ENCODE peak calls at places on chromosomes 12 and 14, in five cellular contexts. B, Z, F, E and U are unnamed samples.

GRCh38 chr14:105065280-105066228 is at the start of gene GPR132:
- DNase-seq in B (peak), Z (peak), F (peak), E (peak), U (peak)

GRCh38 chr14:29755311-29756052 is 172.2 kb downstream of the PRKD1 start:
- DNase-seq in B (no peak), Z (no peak), F (no peak), E (no peak), U (no peak)

GRCh38 chr12:124686001-124686884 is 118.8 kb upstream of the NCOR2 start:
- DNase-seq in B (no peak), Z (no peak), F (no peak), E (no peak), U (no peak)

GRCh38 chr12:94025730-94026129 is 122.6 kb upstream of the PLXNC1 start:
- DNase-seq in B (no peak), Z (no peak), F (no peak), E (peak), U (no peak)

GRCh38 chr12:57832966-57833365 is 13.6 kb downstream of the CTDSP2 start:
- DNase-seq in B (no peak), Z (no peak), F (no peak), E (no peak), U (no peak)

GRCh38 chr14:92970233-92970625 is 47.3 kb downstream of the CHGA start:
- DNase-seq in B (no peak), Z (no peak), F (no peak), E (no peak), U (no peak)

GRCh38 chr14:32077081-32078029 is at the start of gene ARHGAP5:
- DNase-seq in B (peak), Z (peak), F (peak), E (peak), U (peak)

GRCh38 chr12:107564946-107565345 is 120.7 kb upstream of the PWP1 start:
- DNase-seq in B (no peak), Z (no peak), F (no peak), E (no peak), U (no peak)

GRCh38 chr12:116266220-116266619 is 11.3 kb downstream of the MED13L start:
- DNase-seq in B (no peak), Z (no peak), F (no peak), E (no peak), U (no peak)

GRCh38 chr14:95559203-95559602 is 24.4 kb downstream of the GLRX5 start:
- DNase-seq in B (no peak), Z (no peak), F (no peak), E (no peak), U (no peak)

GRCh38 chr12:10716704-10717315 is 6.3 kb downstream of the YBX3 start:
- DNase-seq in B (no peak), Z (no peak), F (no peak), E (no peak), U (peak)

GRCh38 chr14:66001356-66001755 is 484.8 kb upstream of the CCDC196 start:
- DNase-seq in B (no peak), Z (no peak), F (no peak), E (no peak), U (no peak)

GRCh38 chr14:77579760-77580159 is 36.7 kb downstream of the SPTLC2 start:
- DNase-seq in B (no peak), Z (no peak), F (no peak), E (no peak), U (no peak)

GRCh38 chr14:81625343-81625742 is 91.7 kb upstream of the SEL1L start:
- DNase-seq in B (no peak), Z (no peak), F (no peak), E (peak), U (no peak)

GRCh38 chr14:102390064-102390463 is 27.3 kb downstream of the TECPR2 start:
- DNase-seq in B (no peak), Z (no peak), F (no peak), E (peak), U (no peak)

GRCh38 chr12:63066782-63067181 is 84.2 kb downstream of the AVPR1A start:
- DNase-seq in B (no peak), Z (no peak), F (no peak), E (no peak), U (no peak)

GRCh38 chr12:1688086-1688710 is 2.7 kb upstream of the ADIPOR2 start:
- DNase-seq in B (no peak), Z (no peak), F (no peak), E (no peak), U (no peak)

GRCh38 chr14:23432102-23432925 is 3.1 kb downstream of the MYH7 start:
- DNase-seq in B (no peak), Z (no peak), F (no peak), E (no peak), U (no peak)

GRCh38 chr12:112005419-112006395 is 7.3 kb downstream of the TMEM116 start:
- DNase-seq in B (no peak), Z (no peak), F (no peak), E (peak), U (peak)

GRCh38 chr12:93766802-93767523 is 89.8 kb downstream of the CRADD start:
- DNase-seq in B (no peak), Z (no peak), F (no peak), E (peak), U (peak)

GRCh38 chr12:65536876-65537661 is 258.6 kb downstream of the MSRB3 start:
- DNase-seq in B (no peak), Z (no peak), F (no peak), E (peak), U (peak)

GRCh38 chr14:89755816-89756215 is 198.7 kb downstream of the EFCAB11 start:
- DNase-seq in B (no peak), Z (no peak), F (no peak), E (no peak), U (no peak)

GRCh38 chr14:98684486-98684885 is 587.5 kb downstream of the BCL11B start:
- DNase-seq in B (no peak), Z (no peak), F (no peak), E (no peak), U (no peak)

GRCh38 chr14:69711065-69711464 is 55.9 kb upstream of the SRSF5 start:
- DNase-seq in B (no peak), Z (no peak), F (no peak), E (no peak), U (peak)

GRCh38 chr14:103395245-103395644 is 10.0 kb downstream of the MARK3 start:
- DNase-seq in B (no peak), Z (no peak), F (no peak), E (no peak), U (no peak)

GRCh38 chr14:35420036-35420811 is 15.7 kb upstream of the NFKBIA start:
- DNase-seq in B (no peak), Z (no peak), F (no peak), E (peak), U (no peak)

GRCh38 chr12:108570743-108571603 is 8.6 kb downstream of the ISCU start:
- DNase-seq in B (no peak), Z (no peak), F (no peak), E (peak), U (no peak)

GRCh38 chr14:24609667-24610344 is at the start of gene GZMH:
- DNase-seq in B (no peak), Z (no peak), F (no peak), E (no peak), U (no peak)

GRCh38 chr14:91409991-91410401 is 7.6 kb downstream of the CCDC88C start:
- DNase-seq in B (no peak), Z (no peak), F (no peak), E (no peak), U (no peak)

GRCh38 chr14:69611264-69612013 is at the start of gene SUSD6:
- DNase-seq in B (peak), Z (peak), F (peak), E (peak), U (peak)

GRCh38 chr14:74219277-74219676 is 20.0 kb upstream of the VSX2 start:
- DNase-seq in B (no peak), Z (no peak), F (no peak), E (no peak), U (no peak)

GRCh38 chr12:75207338-75208083 is 2.1 kb downstream of the KCNC2 start:
- DNase-seq in B (no peak), Z (no peak), F (no peak), E (no peak), U (no peak)

GRCh38 chr14:68459480-68460136 is 333.3 kb downstream of the ZFP36L1 start:
- DNase-seq in B (no peak), Z (no peak), F (no peak), E (no peak), U (no peak)

GRCh38 chr14:98018626-98019025 is 1221.4 kb downstream of the VRK1 start:
- DNase-seq in B (no peak), Z (no peak), F (no peak), E (no peak), U (no peak)